ENCODE peak calls at places on chromosomes 7 and 10, in six cellular contexts. I is stimulated activated CD8-positive, alpha-beta memory T cell treated with anti-CD3 and anti-CD28 coated beads, Interleukin-4, amount 100 ng/mL, for 48 hours; W is nephron progenitor cell; J is nucleus accumbens; G is HEK293T; N is NCI-H460. O is an unnamed sample.

GRCh38 chr7:6508539-6508938 is 42.7 kb downstream of the GRID2IP start:
- DNase-seq in I (no peak), W (no peak), J (no peak), G (no peak), N (no peak), O (no peak)

GRCh38 chr7:117210908-117211307 is 112.0 kb downstream of the WNT2 start:
- DNase-seq in I (no peak), W (no peak), J (no peak), G (no peak), N (no peak), O (no peak)

GRCh38 chr10:21502371-21502765 is 23.1 kb downstream of the SKIDA1 start:
- DNase-seq in I (no peak), W (no peak), J (no peak), G (no peak), N (no peak), O (no peak)

GRCh38 chr7:151392002-151392401 is 17.8 kb downstream of the WDR86 start:
- DNase-seq in I (no peak), W (no peak), J (no peak), G (no peak), N (no peak), O (no peak)

GRCh38 chr10:12348870-12349627 is at the start of gene CAMK1D:
- DNase-seq in I (peak), W (peak), J (no peak), G (peak), N (no peak), O (peak)

GRCh38 chr10:72426982-72427381 is 72.3 kb upstream of the DNAJB12 start:
- DNase-seq in I (no peak), W (no peak), J (no peak), G (no peak), N (no peak), O (no peak)

GRCh38 chr7:41098402-41098801 is 604.5 kb downstream of the INHBA start:
- DNase-seq in I (no peak), W (no peak), J (no peak), G (no peak), N (no peak), O (no peak)

GRCh38 chr7:116628971-116629586 is 42.9 kb upstream of the MET start:
- DNase-seq in I (no peak), W (no peak), J (no peak), G (no peak), N (no peak), O (no peak)

GRCh38 chr10:970311-971149 is 17.7 kb upstream of the GTPBP4 start:
- DNase-seq in I (no peak), W (no peak), J (no peak), G (no peak), N (no peak), O (no peak)

GRCh38 chr10:5812283-5813090 is 747 bp downstream of the GDI2 start:
- DNase-seq in I (peak), W (peak), J (no peak), G (peak), N (no peak), O (peak)

GRCh38 chr10:13674645-13675588 is 88.2 kb downstream of the PRPF18 start:
- DNase-seq in I (no peak), W (no peak), J (no peak), G (no peak), N (no peak), O (no peak)

GRCh38 chr10:24382045-24382444 is 173.1 kb downstream of the KIAA1217 start:
- DNase-seq in I (no peak), W (no peak), J (no peak), G (no peak), N (no peak), O (no peak)

GRCh38 chr7:110507832-110508231 is 583.1 kb upstream of the LRRN3 start:
- DNase-seq in I (no peak), W (no peak), J (no peak), G (no peak), N (no peak), O (no peak)

GRCh38 chr10:36573246-36573645 is 552.2 kb upstream of the ANKRD30A start:
- DNase-seq in I (no peak), W (no peak), J (no peak), G (no peak), N (no peak), O (no peak)

GRCh38 chr7:137731436-137731835 is 115.3 kb downstream of the DGKI start:
- DNase-seq in I (no peak), W (no peak), J (no peak), G (no peak), N (no peak), O (no peak)

GRCh38 chr7:130667593-130668257 is 823 bp downstream of the COPG2 start:
- DNase-seq in I (no peak), W (no peak), J (no peak), G (peak), N (no peak), O (no peak)

GRCh38 chr7:129144095-129144833 is at the start of gene TSPAN33:
- DNase-seq in I (peak), W (peak), J (peak), G (peak), N (peak), O (peak)

GRCh38 chr10:46522295-46523118 is 34.0 kb downstream of the GPRIN2 start:
- DNase-seq in I (peak), W (peak), J (no peak), G (no peak), N (no peak), O (peak)